ENCODE peak calls at places on chromosomes 11 and 22, in seven cellular contexts. Y, Q, X, N, K, F and J are unnamed samples.

GRCh38 chr11:114280696-114281095 is 15.5 kb upstream of the NNMT start:
- DNase-seq in Y (no peak), Q (peak), X (peak), N (peak), K (peak), F (peak), J (no peak)

GRCh38 chr22:31451709-31452571 is 37.7 kb downstream of the EIF4ENIF1 start:
- DNase-seq in Y (no peak), Q (peak), X (no peak), N (no peak), K (no peak), F (peak), J (no peak)

GRCh38 chr11:62264004-62264403 is 6.0 kb upstream of the SCGB2A2 start:
- DNase-seq in Y (no peak), Q (no peak), X (no peak), N (no peak), K (no peak), F (no peak), J (no peak)

GRCh38 chr11:127034973-127035372 is 34.4 kb upstream of the KIRREL3 start:
- DNase-seq in Y (no peak), Q (no peak), X (no peak), N (no peak), K (no peak), F (no peak), J (no peak)

GRCh38 chr22:37790234-37790633 is 17.5 kb upstream of the GCAT start:
- DNase-seq in Y (no peak), Q (no peak), X (no peak), N (no peak), K (no peak), F (no peak), J (no peak)

GRCh38 chr11:45232341-45233080 is 53.6 kb downstream of the SYT13 start:
- DNase-seq in Y (no peak), Q (no peak), X (no peak), N (no peak), K (no peak), F (no peak), J (no peak)

GRCh38 chr11:117314840-117315239 is 1.2 kb downstream of the BACE1 start:
- DNase-seq in Y (no peak), Q (no peak), X (no peak), N (no peak), K (peak), F (no peak), J (no peak)

GRCh38 chr11:128210148-128210940 is 377.0 kb downstream of the ETS1 start:
- DNase-seq in Y (no peak), Q (no peak), X (no peak), N (no peak), K (no peak), F (peak), J (no peak)

GRCh38 chr11:59173964-59174663 is 2.2 kb downstream of the DTX4 start:
- DNase-seq in Y (no peak), Q (peak), X (no peak), N (no peak), K (peak), F (no peak), J (no peak)

GRCh38 chr11:10351768-10352641 is 47.1 kb downstream of the ADM start:
- DNase-seq in Y (no peak), Q (no peak), X (peak), N (peak), K (peak), F (no peak), J (no peak)

GRCh38 chr11:33394431-33395109 is 137.4 kb downstream of the HIPK3 start:
- DNase-seq in Y (no peak), Q (no peak), X (no peak), N (no peak), K (no peak), F (no peak), J (no peak)

GRCh38 chr11:115215694-115216615 is 288.3 kb downstream of the CADM1 start:
- DNase-seq in Y (no peak), Q (peak), X (no peak), N (no peak), K (no peak), F (no peak), J (no peak)

GRCh38 chr11:108693852-108694251 is 29.0 kb downstream of the DDX10 start:
- DNase-seq in Y (no peak), Q (no peak), X (no peak), N (no peak), K (no peak), F (no peak), J (no peak)

GRCh38 chr11:112841719-112842118 is 119.5 kb upstream of the NCAM1 start:
- DNase-seq in Y (no peak), Q (no peak), X (no peak), N (no peak), K (no peak), F (no peak), J (no peak)

GRCh38 chr11:7525424-7525823 is 11.6 kb downstream of the PPFIBP2 start:
- DNase-seq in Y (no peak), Q (no peak), X (no peak), N (no peak), K (peak), F (no peak), J (no peak)

GRCh38 chr22:36215976-36216375 is 14.4 kb upstream of the APOL4 start:
- DNase-seq in Y (no peak), Q (no peak), X (no peak), N (no peak), K (no peak), F (no peak), J (no peak)

GRCh38 chr22:20783844-20784723 is 10.2 kb downstream of the SERPIND1 start:
- DNase-seq in Y (no peak), Q (peak), X (no peak), N (no peak), K (no peak), F (peak), J (no peak)

GRCh38 chr11:64021742-64022067 is 14.0 kb upstream of the FLRT1 start:
- DNase-seq in Y (no peak), Q (no peak), X (no peak), N (peak), K (no peak), F (no peak), J (no peak)

GRCh38 chr11:102187416-102188125 is 77.3 kb downstream of the YAP1 start:
- DNase-seq in Y (no peak), Q (no peak), X (no peak), N (no peak), K (no peak), F (no peak), J (no peak)

DNA sequence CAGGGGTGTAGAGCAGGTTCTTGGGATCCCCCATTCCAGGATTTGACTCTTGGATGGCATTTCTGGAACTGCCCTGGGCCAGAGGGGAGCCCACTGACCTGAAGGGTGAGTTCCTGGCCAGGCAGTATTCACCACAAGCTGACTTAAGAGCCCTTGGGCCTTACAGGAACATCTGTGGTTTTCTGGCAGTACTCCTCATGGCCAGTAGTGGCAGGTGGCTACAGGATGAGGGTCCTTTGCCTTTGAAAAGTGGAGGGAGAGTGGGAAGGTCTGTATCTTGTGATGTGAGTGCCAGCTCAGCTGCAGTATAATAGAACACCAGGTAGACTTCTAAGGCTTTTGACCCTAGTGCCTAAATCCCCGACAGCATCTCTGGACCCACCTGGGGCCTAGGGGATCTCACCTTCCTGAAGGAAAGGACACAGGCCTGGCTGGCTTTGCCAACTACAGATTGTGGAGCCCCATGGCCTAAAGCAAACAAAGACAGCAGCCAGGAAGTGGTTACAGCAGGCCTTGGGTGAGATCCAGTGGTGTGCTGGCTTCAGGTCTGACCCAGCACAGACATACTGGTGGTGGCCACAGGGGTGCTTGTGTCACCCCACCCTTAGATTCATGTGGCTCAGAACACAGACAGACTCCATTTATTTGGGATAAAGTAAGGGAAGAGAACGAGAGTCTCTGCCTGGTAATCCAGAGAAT is 9.0 kb downstream of the OR51S1 start:
- DNase-seq in Y (no peak), Q (no peak), X (no peak), N (no peak), K (peak), F (no peak), J (no peak)
- TF ChIP-seq CTCF in Y (no peak), Q (no peak), X (no peak), N (no peak), K (no peak), F (no peak), J (no peak)

GRCh38 chr11:12031856-12032526 is 23.6 kb upstream of the DKK3 start:
- DNase-seq in Y (no peak), Q (no peak), X (no peak), N (no peak), K (no peak), F (no peak), J (no peak)

GRCh38 chr11:12029738-12030363 is 21.4 kb upstream of the DKK3 start:
- DNase-seq in Y (no peak), Q (no peak), X (no peak), N (no peak), K (no peak), F (no peak), J (no peak)

GRCh38 chr11:12027844-12028243 is 19.4 kb upstream of the DKK3 start:
- DNase-seq in Y (no peak), Q (no peak), X (no peak), N (no peak), K (no peak), F (no peak), J (no peak)

GRCh38 chr11:12026331-12027211 is 18.1 kb upstream of the DKK3 start:
- DNase-seq in Y (no peak), Q (peak), X (no peak), N (no peak), K (no peak), F (no peak), J (no peak)

GRCh38 chr11:12028303-12028702 is 19.9 kb upstream of the DKK3 start:
- DNase-seq in Y (no peak), Q (no peak), X (no peak), N (no peak), K (no peak), F (no peak), J (no peak)
- TF ChIP-seq CTCF in Y (no peak), Q (no peak), X (no peak), N (no peak), K (no peak), F (no peak), J (no peak)

GRCh38 chr11:76415073-76415472 is 29.7 kb upstream of the EMSY start:
- DNase-seq in Y (no peak), Q (no peak), X (no peak), N (no peak), K (no peak), F (no peak), J (no peak)

GRCh38 chr11:76408171-76408965 is 27.2 kb downstream of the GVQW3 start:
- DNase-seq in Y (no peak), Q (no peak), X (no peak), N (no peak), K (no peak), F (no peak), J (no peak)

GRCh38 chr11:76410771-76411423 is 29.8 kb downstream of the GVQW3 start:
- DNase-seq in Y (no peak), Q (no peak), X (no peak), N (no peak), K (no peak), F (no peak), J (no peak)
- TF ChIP-seq CTCF in Y (no peak), Q (no peak), X (no peak), N (no peak), K (no peak), F (no peak), J (no peak)

DNA sequence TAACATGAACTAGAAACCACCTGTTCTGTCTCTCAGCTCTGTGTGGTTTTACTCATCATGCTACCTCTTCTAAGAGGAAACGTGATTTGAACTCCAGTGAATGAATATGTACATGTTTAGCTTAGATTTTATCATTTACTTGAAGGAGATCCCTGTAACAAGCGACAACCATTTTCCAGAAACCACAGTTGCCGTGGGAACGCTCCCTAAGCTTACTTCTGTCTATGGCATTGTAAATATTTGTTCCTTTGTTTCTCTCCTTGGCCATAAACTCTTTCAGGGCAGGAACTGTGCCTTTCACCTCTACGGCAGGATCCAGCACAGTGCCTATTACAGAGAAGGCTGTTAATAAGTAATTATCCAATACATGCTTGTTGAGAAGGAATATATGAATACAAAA is 17.1 kb upstream of the TPH1 start:
- DNase-seq in Y (no peak), Q (no peak), X (no peak), N (no peak), K (no peak), F (no peak), J (no peak)
- TF ChIP-seq CTCF in Y (no peak), Q (no peak), X (no peak), N (no peak), K (no peak), F (no peak), J (no peak)

GRCh38 chr11:69674267-69674885 is 777 bp downstream of the LTO1 start:
- DNase-seq in Y (no peak), Q (peak), X (no peak), N (no peak), K (no peak), F (peak), J (no peak)
- TF ChIP-seq CTCF in Y (no peak), Q (no peak), X (no peak), N (no peak), K (no peak), F (no peak), J (no peak)